ENCODE peak calls at places on chromosome 22, in four cellular contexts. V, E, A and Q are unnamed samples.

GRCh38 chr22:43993072-43993760 is 30.9 kb upstream of the PARVB start:
- DNase-seq in A (peak), E (peak), V (no peak), Q (no peak)

GRCh38 chr22:43230983-43231723 is 44.2 kb upstream of the TTLL12 start:
- DNase-seq in E (peak), A (peak), V (no peak), Q (no peak)

GRCh38 chr22:47801541-47802245 is 1039.2 kb downstream of the TBC1D22A start:
- DNase-seq in E (no peak), V (peak), A (no peak), Q (no peak)

GRCh38 chr22:50329236-50329635 is 2.4 kb upstream of the DENND6B start:
- DNase-seq in A (peak), V (no peak), E (no peak), Q (no peak)

GRCh38 chr22:20437253-20438065 is at the start of gene SCARF2:
- DNase-seq in E (peak), A (peak), V (no peak), Q (no peak)

GRCh38 chr22:50548046-50548912 is 2.6 kb downstream of the KLHDC7B start:
- DNase-seq in E (no peak), V (no peak), A (peak), Q (no peak)

GRCh38 chr22:39479254-39479653 is 22.4 kb downstream of the MGAT3 start:
- DNase-seq in A (no peak), V (no peak), E (no peak), Q (no peak)

GRCh38 chr22:30234786-30235470 is 11.6 kb downstream of the LIF start:
- DNase-seq in A (no peak), E (no peak), V (no peak), Q (no peak)

GRCh38 chr22:39237276-39238123 is 7.3 kb downstream of the PDGFB start:
- DNase-seq in V (no peak), E (no peak), A (no peak), Q (no peak)

GRCh38 chr22:17477401-17477833 is 85.9 kb upstream of the SLC25A18 start:
- DNase-seq in A (no peak), E (peak), V (no peak), Q (no peak)

GRCh38 chr22:30205281-30206115 is 41.1 kb downstream of the LIF start:
- DNase-seq in A (peak), V (peak), E (no peak), Q (no peak)

GRCh38 chr22:17396531-17396930 is 27.3 kb downstream of the CECR2 start:
- DNase-seq in A (no peak), V (no peak), E (no peak), Q (no peak)

GRCh38 chr22:42814616-42815015 is 42.5 kb downstream of the ARFGAP3 start:
- DNase-seq in V (no peak), A (no peak), E (no peak), Q (no peak)

GRCh38 chr22:43211941-43212433 is 25.1 kb upstream of the TTLL12 start:
- DNase-seq in V (no peak), E (no peak), A (no peak), Q (no peak)

GRCh38 chr22:30538280-30538679 is 8.3 kb downstream of the SEC14L6 start:
- DNase-seq in E (no peak), A (peak), V (no peak), Q (peak)

GRCh38 chr22:43426816-43427215 is 15.0 kb downstream of the MPPED1 start:
- DNase-seq in V (no peak), A (no peak), E (no peak), Q (no peak)

GRCh38 chr22:21919526-21920307 is 32.9 kb downstream of the PPM1F start:
- DNase-seq in E (no peak), V (no peak), A (no peak), Q (no peak)

GRCh38 chr22:21921184-21921721 is 31.4 kb downstream of the PPM1F start:
- DNase-seq in V (no peak), E (no peak), A (no peak), Q (no peak)

GRCh38 chr22:21921729-21922128 is 30.9 kb downstream of the PPM1F start:
- DNase-seq in E (no peak), A (peak), V (no peak), Q (no peak)

GRCh38 chr22:21918466-21919185 is 34.0 kb downstream of the PPM1F start:
- DNase-seq in V (no peak), E (no peak), A (no peak), Q (no peak)

GRCh38 chr22:21920341-21921183 is 32.1 kb downstream of the PPM1F start:
- DNase-seq in A (no peak), E (no peak), V (no peak), Q (no peak)
- H3K27ac ChIP-seq in A (no peak), E (peak), V (no peak), Q (no peak)

DNA sequence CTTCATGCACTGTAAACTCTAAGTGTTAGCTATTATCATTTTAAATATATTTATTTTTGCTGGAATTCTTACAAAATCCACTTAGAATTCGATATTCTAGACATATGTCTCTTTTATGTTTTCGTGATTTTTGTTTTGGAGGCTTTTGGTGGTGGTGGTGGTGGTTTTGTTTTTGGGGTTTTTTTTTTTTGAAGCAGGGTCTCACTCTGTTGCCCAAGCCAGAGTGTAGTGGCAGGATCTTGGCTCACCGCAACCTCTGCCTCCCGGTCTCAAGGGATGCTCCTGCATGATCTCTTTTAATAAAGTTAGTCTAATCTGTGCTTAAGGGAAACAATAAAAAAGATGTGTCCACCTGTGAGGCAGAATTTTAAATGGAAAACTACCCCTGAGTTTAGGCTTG is 117.7 kb downstream of the MRTFA start:
- DNase-seq in V (no peak), A (no peak), E (no peak), Q (no peak)
- H3K27ac ChIP-seq in V (no peak), A (no peak), E (no peak), Q (no peak)

GRCh38 chr22:27242111-27242436 is 559.5 kb downstream of the MN1 start:
- DNase-seq in A (no peak), E (no peak), V (no peak), Q (no peak)
- H3K27ac ChIP-seq in A (no peak), E (peak), V (peak), Q (no peak)

GRCh38 chr22:45009881-45010531 is at the start of gene PHF21B:
- DNase-seq in V (no peak), A (peak), E (peak), Q (no peak)
- H3K27ac ChIP-seq in V (no peak), A (no peak), E (peak), Q (no peak)

GRCh38 chr22:21455334-21456089 is 11.7 kb upstream of the TMEM191C start:
- DNase-seq in A (no peak), E (no peak), V (no peak), Q (no peak)
- H3K27ac ChIP-seq in A (no peak), E (no peak), V (no peak), Q (no peak)

DNA sequence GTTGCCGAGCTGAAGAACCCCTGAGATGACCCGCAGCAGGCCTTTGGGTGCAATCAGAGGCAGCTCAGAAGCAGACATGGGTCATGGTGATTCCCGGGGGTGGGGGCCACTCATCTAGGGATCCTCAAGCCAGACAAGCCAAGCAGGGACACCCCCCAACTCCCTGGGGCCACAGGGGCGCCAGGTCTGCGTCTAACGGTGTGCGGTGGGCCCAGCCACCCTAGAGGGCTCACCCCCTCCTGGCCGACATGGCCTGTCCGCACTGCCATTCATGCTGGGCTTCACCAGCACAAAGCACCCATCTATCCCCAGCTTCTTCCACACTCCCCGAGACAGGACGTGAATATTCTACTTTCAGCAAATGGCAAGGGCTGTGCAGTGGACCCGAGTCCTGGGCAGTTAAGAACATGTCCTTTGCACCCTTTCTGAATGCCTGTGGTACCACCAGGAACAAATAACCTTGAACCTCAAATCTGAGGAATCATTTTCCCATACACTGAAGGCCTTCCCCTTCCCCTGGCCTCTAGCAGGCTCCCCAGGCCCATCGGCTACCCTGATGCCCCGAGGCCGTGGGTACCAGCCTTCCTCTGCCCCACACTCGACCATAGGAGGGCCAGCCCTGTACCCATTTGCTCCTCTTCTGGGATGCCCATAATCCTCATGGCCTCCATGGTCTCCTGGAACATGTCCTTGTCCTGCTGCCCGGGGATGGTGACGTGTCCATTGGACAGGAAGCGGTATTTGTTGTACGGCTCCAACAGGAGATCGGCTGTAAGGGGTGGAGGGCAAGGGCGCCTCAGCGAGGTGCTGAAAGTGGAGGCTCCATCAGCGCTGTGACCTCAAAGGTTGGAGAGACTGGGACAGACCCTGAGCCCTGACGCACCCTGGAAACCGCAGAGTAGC is 66.9 kb downstream of the APOL1 start:
- DNase-seq in E (no peak), A (no peak), V (no peak), Q (no peak)
- H3K27ac ChIP-seq in E (peak), A (no peak), V (peak), Q (peak)

GRCh38 chr22:28984482-28985158 is 77.0 kb downstream of the C22orf31 start:
- DNase-seq in V (no peak), E (no peak), A (no peak), Q (no peak)

GRCh38 chr22:28983788-28984441 is 77.7 kb downstream of the C22orf31 start:
- DNase-seq in A (peak), E (no peak), V (no peak), Q (no peak)

GRCh38 chr22:28981818-28982499 is 79.7 kb downstream of the C22orf31 start:
- DNase-seq in E (no peak), A (no peak), V (no peak), Q (no peak)

GRCh38 chr22:28985581-28986290 is 75.9 kb downstream of the C22orf31 start:
- DNase-seq in V (no peak), E (no peak), A (no peak), Q (no peak)

GRCh38 chr22:28983190-28983589 is 78.4 kb downstream of the C22orf31 start:
- DNase-seq in A (no peak), E (no peak), V (no peak), Q (no peak)
- H3K27ac ChIP-seq in A (no peak), E (peak), V (no peak), Q (no peak)

DNA sequence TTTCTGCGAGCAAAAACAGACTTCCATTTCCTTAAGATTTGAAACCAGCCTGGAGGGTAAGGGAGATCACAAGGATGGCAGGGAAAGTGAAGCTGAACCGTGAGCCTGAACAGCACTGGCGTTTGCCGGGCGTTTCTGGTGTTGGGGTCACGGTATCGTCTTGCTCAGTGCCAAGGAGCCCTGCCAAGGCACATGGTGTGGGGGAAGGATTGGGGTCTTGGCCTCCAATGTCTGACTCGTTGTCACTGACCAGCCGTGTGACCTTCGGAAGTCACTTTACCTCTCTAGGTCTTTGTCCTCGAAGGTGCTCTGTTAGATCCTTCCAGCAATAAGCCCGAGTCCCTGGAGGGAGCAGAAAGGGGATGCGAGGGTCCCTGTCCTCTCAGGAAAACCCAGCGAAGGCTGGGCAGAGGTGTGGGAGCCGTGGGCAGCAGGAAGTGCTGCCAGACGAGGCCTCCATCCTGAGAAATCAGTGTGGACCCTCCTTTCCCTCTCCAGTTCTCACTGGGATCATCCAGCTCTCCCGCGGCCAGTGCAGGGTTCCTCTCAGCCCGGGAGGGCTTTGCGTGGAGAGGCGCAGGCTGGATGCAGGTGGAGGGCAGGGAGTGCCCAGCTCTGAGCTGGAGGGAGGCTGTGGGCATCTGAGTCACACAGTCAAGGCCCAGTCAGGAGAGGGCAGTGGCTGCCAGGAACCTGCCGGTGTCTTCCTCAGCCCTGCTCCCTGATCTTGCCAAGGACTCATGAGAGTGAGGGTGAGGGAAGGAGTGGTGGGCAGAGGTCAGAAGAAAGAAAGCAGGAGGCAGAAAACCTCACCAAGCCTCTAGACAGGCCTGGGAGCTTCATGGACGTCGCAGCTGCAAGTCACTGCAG is 18.9 kb downstream of the TOM1 start:
- DNase-seq in E (no peak), A (no peak), V (no peak), Q (no peak)
- H3K27ac ChIP-seq in E (no peak), A (no peak), V (no peak), Q (no peak)